ENCODE peak calls at places on chromosome 7, in four cellular contexts. F is OCI-LY7, Z is HCT116, Y is hepatocyte. Q is an unnamed sample.

GRCh38 chr7:75762350-75762917 is 9.6 kb downstream of the CCL26 start:
- DNase-seq in F (peak; percentile 84), Z (peak; percentile 40), Y (peak; percentile 76), Q (peak; percentile 88)

GRCh38 chr7:45663167-45663921 is 89.2 kb downstream of the ADCY1 start:
- DNase-seq in F (peak; percentile 51), Z (peak; percentile 7), Y (peak; percentile 32), Q (peak; percentile 46)

GRCh38 chr7:153044981-153045380 is 285.4 kb downstream of the ACTR3B start:
- DNase-seq in F (no peak), Z (no peak), Y (no peak), Q (no peak)

GRCh38 chr7:23373151-23374004 is 74.2 kb downstream of the MALSU1 start:
- DNase-seq in F (peak; percentile 92), Z (no peak), Y (no peak), Q (no peak)

GRCh38 chr7:92808635-92809034 is 27.7 kb downstream of the CDK6 start:
- DNase-seq in F (no peak), Z (no peak), Y (no peak), Q (no peak)

GRCh38 chr7:22234247-22234646 is 122.7 kb downstream of the RAPGEF5 start:
- DNase-seq in F (no peak), Z (no peak), Y (no peak), Q (no peak)

GRCh38 chr7:602341-603141 is 82.9 kb upstream of the PDGFA start:
- DNase-seq in F (no peak), Z (no peak), Y (peak; percentile 39), Q (peak; percentile 17)

GRCh38 chr7:74284781-74285259 is 4.4 kb upstream of the CLIP2 start:
- DNase-seq in F (no peak), Z (no peak), Y (peak; percentile 82), Q (no peak)

GRCh38 chr7:31019509-31019908 is 32.6 kb upstream of the ADCYAP1R1 start:
- DNase-seq in F (no peak), Z (no peak), Y (no peak), Q (no peak)

GRCh38 chr7:157886711-157887110 is 549.9 kb downstream of the DNAJB6 start:
- DNase-seq in F (no peak), Z (no peak), Y (no peak), Q (no peak)

GRCh38 chr7:141351175-141351574 is 200.0 kb upstream of the AGK start:
- DNase-seq in F (no peak), Z (no peak), Y (no peak), Q (no peak)

GRCh38 chr7:12715372-12716133 is 28.1 kb downstream of the ARL4A start:
- DNase-seq in F (no peak), Z (peak; percentile 77), Y (peak; percentile 78), Q (peak; percentile 95)

GRCh38 chr7:156751319-156751718 is 110.7 kb downstream of the RNF32 start:
- DNase-seq in F (no peak), Z (peak; percentile 42), Y (peak; percentile 29), Q (peak; percentile 84)

GRCh38 chr7:126606331-126606730 is 646.4 kb downstream of the GRM8 start:
- DNase-seq in F (no peak), Z (no peak), Y (no peak), Q (no peak)

GRCh38 chr7:132614428-132615076 is 38.3 kb upstream of the PLXNA4 start:
- DNase-seq in F (no peak), Z (no peak), Y (peak; percentile 43), Q (peak; percentile 40)

GRCh38 chr7:148941598-148942280 is 57.6 kb upstream of the EZH2 start:
- DNase-seq in F (peak; percentile 70), Z (peak; percentile 75), Y (peak; percentile 82), Q (peak; percentile 79)

GRCh38 chr7:158546214-158546613 is 41.4 kb downstream of the PTPRN2 start:
- DNase-seq in F (no peak), Z (no peak), Y (no peak), Q (no peak)

GRCh38 chr7:11835260-11835659 is 3.3 kb upstream of the THSD7A start:
- DNase-seq in F (no peak), Z (no peak), Y (no peak), Q (peak; percentile 19)

GRCh38 chr7:94350729-94351128 is 44.0 kb upstream of the COL1A2 start:
- DNase-seq in F (no peak), Z (no peak), Y (peak; percentile 6), Q (no peak)

GRCh38 chr7:156634117-156634516 is 6.5 kb upstream of the RNF32 start:
- DNase-seq in F (no peak), Z (no peak), Y (no peak), Q (no peak)

GRCh38 chr7:139773372-139773771 is 4.4 kb downstream of the HIPK2 start:
- DNase-seq in F (no peak), Z (no peak), Y (no peak), Q (no peak)

GRCh38 chr7:11486271-11486670 is 345.7 kb downstream of the THSD7A start:
- DNase-seq in F (no peak), Z (no peak), Y (no peak), Q (peak; percentile 7)

GRCh38 chr7:29609162-29610030 is 45.8 kb downstream of the PRR15 start:
- DNase-seq in F (no peak), Z (peak; percentile 42), Y (peak; percentile 61), Q (peak; percentile 83)

GRCh38 chr7:157771-158251 is 34.6 kb upstream of the FAM20C start:
- DNase-seq in F (no peak), Z (no peak), Y (no peak), Q (no peak)

GRCh38 chr7:43039346-43039745 is 73.1 kb upstream of the HECW1 start:
- DNase-seq in F (no peak), Z (no peak), Y (no peak), Q (peak; percentile 72)

GRCh38 chr7:134462337-134462925 is 3.5 kb upstream of the AKR1B1 start:
- DNase-seq in F (no peak), Z (no peak), Y (no peak), Q (peak; percentile 84)

GRCh38 chr7:114819629-114820362 is 102.1 kb upstream of the MDFIC start:
- DNase-seq in F (no peak), Z (peak; percentile 69), Y (peak; percentile 82), Q (peak; percentile 96)
- H3K4me2 ChIP-seq in F (no peak overlapping the region), Z (peak overlapping the region; percentile 67), Y (no peak overlapping the region), Q (peak overlapping the region; percentile 74)

DNA sequence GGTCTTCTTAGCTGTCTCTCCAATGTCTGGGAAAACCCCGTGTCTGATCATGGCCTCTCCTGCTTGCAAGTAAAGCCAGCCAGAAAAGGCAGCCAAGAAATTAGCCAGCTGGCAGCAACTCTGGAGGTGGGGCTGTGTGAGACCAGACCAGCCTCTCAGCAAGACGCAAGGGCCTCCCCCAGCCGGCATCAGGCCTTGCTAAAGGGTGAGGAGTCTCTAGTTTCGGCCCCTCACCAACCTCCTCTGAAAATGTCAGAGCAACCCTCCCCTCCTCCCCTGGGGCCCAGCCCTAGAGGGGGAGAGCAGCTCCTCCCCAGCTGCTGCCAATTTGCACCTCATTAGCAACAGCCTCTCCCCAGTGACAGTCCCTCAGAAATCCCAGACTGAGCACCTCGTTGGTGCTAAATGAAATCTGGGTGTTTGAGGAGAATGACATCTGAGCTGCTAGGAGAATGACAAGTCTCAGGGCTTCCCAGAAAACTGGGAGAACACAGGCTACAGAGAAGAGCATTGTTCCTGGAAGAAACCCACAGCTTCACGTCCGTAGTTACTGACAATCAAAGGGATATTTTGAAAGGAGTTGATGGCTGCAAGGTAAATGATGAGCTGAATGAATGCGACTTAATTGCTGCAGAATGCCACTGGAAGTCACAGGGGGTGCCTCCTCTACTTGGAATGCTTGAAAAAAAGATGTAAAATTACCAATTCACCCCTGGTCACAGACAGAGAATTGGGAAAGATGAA is 25.9 kb downstream of the DGKI start:
- DNase-seq in F (no peak), Z (no peak), Y (peak; percentile 45), Q (peak; percentile 83)
- H2AFZ ChIP-seq in F (no peak overlapping the region), Z (no peak overlapping the region), Y (no peak overlapping the region), Q (peak overlapping the region; percentile 74)

DNA sequence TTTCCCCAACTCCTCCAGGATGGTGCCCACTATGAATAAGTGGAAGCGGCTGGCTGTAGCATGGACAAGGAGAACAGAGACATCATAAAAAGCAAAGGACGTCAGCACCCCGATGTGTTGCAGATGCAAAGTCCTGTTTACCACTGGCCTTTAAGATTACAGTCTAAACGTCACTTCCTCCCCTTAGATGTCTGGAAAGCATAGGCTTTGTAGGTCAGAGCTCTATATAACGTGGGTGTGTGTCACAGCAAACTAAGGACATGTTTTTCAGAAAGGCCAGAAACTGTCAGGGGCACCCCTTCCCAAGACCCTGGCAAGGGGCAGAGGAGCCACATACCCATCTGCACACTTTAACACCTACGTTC is 7.9 kb downstream of the COBL start:
- DNase-seq in F (no peak), Z (no peak), Y (peak; percentile 35), Q (no peak)
- TF ChIP-seq EZH2phosphoT487 in F (no peak), Z (no peak), Y (no peak), Q (no peak)

GRCh38 chr7:36288501-36288900 is 101.2 kb upstream of the ANLN start:
- DNase-seq in F (no peak), Z (no peak), Y (no peak), Q (no peak)
- H3K4me2 ChIP-seq in F (peak overlapping the region; percentile 89), Z (no peak overlapping the region), Y (no peak overlapping the region), Q (no peak overlapping the region)

DNA sequence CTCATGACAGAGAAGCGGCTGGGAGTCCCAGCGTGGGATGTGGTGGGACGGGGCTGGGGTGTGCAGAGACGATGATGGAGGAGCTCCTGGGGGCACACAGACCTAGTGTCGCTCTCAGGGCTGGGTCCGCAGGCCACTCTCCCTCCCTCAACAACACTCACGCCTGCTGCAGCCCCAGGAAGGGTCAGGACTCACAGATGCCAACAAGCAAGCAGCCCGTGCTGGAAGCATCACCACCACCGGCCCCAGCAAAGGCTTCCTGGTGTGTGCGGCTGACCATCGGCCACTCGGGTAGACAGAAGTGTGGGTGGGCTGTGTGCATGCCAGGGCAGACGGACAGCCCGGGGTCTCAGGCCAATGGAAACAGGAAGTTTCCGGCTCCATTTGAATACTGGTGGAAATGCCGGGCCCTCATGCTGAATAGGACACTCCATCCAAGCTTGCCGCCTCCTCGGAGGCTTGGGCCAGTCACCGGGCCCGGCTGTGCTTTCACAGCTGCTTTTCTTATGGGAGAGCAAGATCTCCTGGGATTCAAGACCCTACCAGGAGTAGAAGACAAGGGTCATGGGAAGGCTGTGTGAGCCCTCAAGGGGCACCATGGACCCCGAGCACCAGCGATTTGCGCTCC is 178.1 kb downstream of the ELFN1 start:
- DNase-seq in F (no peak), Z (no peak), Y (no peak), Q (no peak)
- H2AFZ ChIP-seq in F (no peak overlapping the region), Z (no peak overlapping the region), Y (no peak overlapping the region), Q (no peak overlapping the region)

DNA sequence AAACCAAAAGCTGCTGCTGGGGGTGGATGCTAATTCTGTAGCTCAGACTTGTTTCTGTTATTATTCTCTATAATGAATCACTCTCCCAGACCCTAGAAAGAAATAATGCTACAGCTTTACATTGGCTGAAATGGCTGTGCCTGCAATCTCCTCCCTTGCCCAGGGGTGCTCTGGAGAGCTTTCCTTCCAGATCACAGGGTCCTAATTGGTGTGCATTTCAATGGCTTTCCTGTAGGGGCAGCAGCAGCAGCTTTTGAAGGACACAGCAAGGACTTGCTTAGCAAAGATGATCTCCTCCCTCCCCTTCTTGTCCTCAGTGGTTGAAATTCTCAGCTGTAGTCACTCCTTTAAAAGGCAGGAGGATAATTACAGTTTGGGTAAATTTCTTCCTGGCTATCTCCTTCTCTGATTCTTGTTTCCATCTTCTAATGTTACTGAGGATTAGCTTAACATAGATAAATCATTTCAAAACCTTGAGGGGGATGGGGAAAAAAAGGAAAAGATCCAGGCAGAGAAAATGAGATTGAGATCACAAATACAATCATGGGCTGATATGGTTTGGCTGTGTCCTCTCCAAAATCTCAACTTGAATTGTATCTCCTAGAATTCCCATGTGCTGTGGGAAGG is 120.2 kb upstream of the CTTNBP2 start:
- DNase-seq in F (peak; percentile 39), Z (peak; percentile 59), Y (peak; percentile 59), Q (peak; percentile 21)
- TF ChIP-seq EZH2phosphoT487 in F (no peak), Z (no peak), Y (no peak), Q (no peak)

GRCh38 chr7:90271753-90272152 is 26.8 kb downstream of the CFAP69 start:
- DNase-seq in F (no peak), Z (no peak), Y (no peak), Q (peak; percentile 84)
- H3K4me2 ChIP-seq in F (no peak overlapping the region), Z (no peak overlapping the region), Y (no peak overlapping the region), Q (peak overlapping the region; percentile 58)